ENCODE peak calls at places on chromosome 1, in six cellular contexts. B is KBM-7; T is Ammon's horn; R is activated B cell treated with CpG ODN at 0.5 μM for 24 hours; X is stimulated activated CD4-positive, alpha-beta T cell treated with anti-CD3 and anti-CD28 coated beads, TNF-alpha, amount 100 ng/mL, for 1 hour; Y is neural progenitor cell. O is an unnamed sample.
A peak's percentile ranks its signal among the peaks of the same experiment; 100 is the strongest.

GRCh38 chr1:30907641-30908445 is 715 bp downstream of the SDC3 start:
- DNase-seq in B (no peak), R (no peak), Y (no peak), T (no peak), X (no peak), O (no peak)

GRCh38 chr1:66351474-66351873 is 182.5 kb upstream of the SGIP1 start:
- DNase-seq in T (no peak), R (no peak), B (no peak), Y (no peak), X (no peak), O (no peak)

GRCh38 chr1:21903638-21904474 is 33.3 kb downstream of the HSPG2 start:
- DNase-seq in X (no peak), R (no peak), Y (no peak), B (no peak), T (no peak), O (no peak)

GRCh38 chr1:199945591-199945990 is 81.9 kb upstream of the NR5A2 start:
- DNase-seq in T (no peak), R (no peak), X (no peak), B (no peak), Y (no peak), O (no peak)

GRCh38 chr1:54122131-54122751 is 30.6 kb downstream of the CDCP2 start:
- DNase-seq in X (no peak), R (no peak), Y (no peak), T (no peak), B (no peak), O (no peak)

GRCh38 chr1:87300579-87300978 is 28.1 kb upstream of the LMO4 start:
- DNase-seq in Y (no peak), B (no peak), X (no peak), R (no peak), T (no peak), O (no peak)

GRCh38 chr1:1128454-1129139 is 12.7 kb upstream of the C1orf159 start:
- DNase-seq in R (no peak), T (no peak), Y (no peak), B (no peak), X (no peak), O (no peak)

GRCh38 chr1:83497563-83497962 is 501.4 kb downstream of the TTLL7 start:
- DNase-seq in X (no peak), Y (peak; percentile 35), B (no peak), T (no peak), R (no peak), O (peak; percentile 11)

GRCh38 chr1:210633636-210634035 is 304.9 kb downstream of the HHAT start:
- DNase-seq in B (no peak), T (peak; percentile 78), Y (no peak), X (no peak), R (no peak), O (peak; percentile 88)

GRCh38 chr1:178192686-178193085 is 98.8 kb downstream of the RASAL2 start:
- DNase-seq in R (no peak), T (peak; percentile 80), B (peak; percentile 85), Y (no peak), X (no peak), O (peak; percentile 66)

GRCh38 chr1:94501925-94502324 is 39.6 kb downstream of the F3 start:
- DNase-seq in X (no peak), R (no peak), Y (no peak), B (no peak), T (no peak), O (no peak)

GRCh38 chr1:89179343-89179742 is 3.5 kb upstream of the GBP7 start:
- DNase-seq in B (no peak), T (no peak), Y (no peak), X (no peak), R (no peak), O (no peak)